ENCODE peak calls at places on chromosomes 7 and 10, in ten cellular contexts. S is HS-5, G is T-cell, M is SW480, E is ELR, F is HFF-Myc, J is K562, U is cardiac fibroblast, Y is HuH-7.5, R is T-helper 2 cell. D is an unnamed sample.

GRCh38 chr10:47241946-47242900 is 57.8 kb upstream of the GDF10 start:
- DNase-seq in U (no peak), R (no peak), G (no peak), S (no peak), E (no peak), Y (no peak), J (no peak), M (no peak), F (no peak), D (no peak)

GRCh38 chr10:79315602-79315920 is 31.7 kb upstream of the PPIF start:
- DNase-seq in F (no peak), Y (no peak), E (no peak), U (no peak), J (no peak), G (no peak), S (no peak), M (no peak), R (no peak), D (no peak)

GRCh38 chr7:94223375-94224084 is 171.2 kb upstream of the COL1A2 start:
- DNase-seq in G (no peak), E (peak), F (peak), U (peak), J (no peak), S (peak), R (no peak), Y (no peak), M (peak), D (peak)

GRCh38 chr7:33073243-33073642 is 10.7 kb upstream of the NT5C3A start:
- DNase-seq in R (no peak), J (no peak), G (no peak), M (no peak), F (no peak), U (no peak), Y (no peak), E (no peak), S (no peak), D (no peak)

GRCh38 chr10:99619090-99619800 is 994 bp downstream of the SLC25A28 start:
- DNase-seq in R (no peak), Y (no peak), G (no peak), M (no peak), S (no peak), U (no peak), E (peak), J (peak), F (no peak), D (no peak)

GRCh38 chr7:80826520-80827237 is 92.2 kb downstream of the SEMA3C start:
- DNase-seq in U (peak), M (no peak), S (no peak), E (peak), J (no peak), R (no peak), G (no peak), F (no peak), Y (no peak), D (no peak)

GRCh38 chr7:4527988-4528641 is 154.0 kb upstream of the FOXK1 start:
- DNase-seq in Y (no peak), J (peak), F (peak), G (no peak), U (no peak), R (no peak), S (no peak), M (no peak), E (no peak), D (no peak)

GRCh38 chr7:19665399-19666008 is 43.3 kb downstream of the POLR1F start:
- DNase-seq in J (peak), Y (peak), G (no peak), E (peak), F (no peak), R (no peak), U (peak), M (peak), S (peak), D (no peak)

GRCh38 chr10:122459586-122460273 is 1.6 kb upstream of the HTRA1 start:
- DNase-seq in E (peak), S (no peak), U (peak), R (no peak), F (no peak), M (no peak), G (no peak), Y (no peak), J (no peak), D (no peak)

GRCh38 chr10:420154-421121 is 269.0 kb downstream of the DIP2C start:
- DNase-seq in E (no peak), R (no peak), U (no peak), Y (no peak), J (no peak), S (no peak), F (no peak), G (no peak), M (no peak), D (no peak)

GRCh38 chr7:121504478-121504877 is 108.4 kb upstream of the FAM3C start:
- DNase-seq in F (peak), M (peak), J (no peak), E (peak), S (peak), Y (no peak), G (no peak), R (no peak), U (peak), D (no peak)

GRCh38 chr7:127730658-127731276 is 78.8 kb downstream of the SND1 start:
- DNase-seq in R (no peak), E (no peak), F (no peak), S (no peak), U (no peak), M (no peak), Y (no peak), J (no peak), G (no peak), D (no peak)

GRCh38 chr7:13989138-13989943 is at the start of gene ETV1:
- DNase-seq in F (no peak), Y (peak), J (peak), E (peak), S (peak), U (peak), G (no peak), R (no peak), M (peak), D (no peak)

GRCh38 chr10:43372751-43373445 is 1.5 kb downstream of the FXYD4 start:
- DNase-seq in Y (no peak), U (no peak), J (no peak), F (no peak), M (no peak), G (no peak), E (no peak), R (no peak), S (no peak), D (no peak)

GRCh38 chr10:125633517-125633999 is 49.4 kb downstream of the TEX36 start:
- DNase-seq in Y (no peak), R (no peak), J (no peak), M (peak), S (no peak), E (peak), G (no peak), U (no peak), F (peak), D (no peak)

GRCh38 chr7:83648464-83649241 is at the start of gene SEMA3E:
- DNase-seq in Y (no peak), M (peak), S (peak), U (peak), E (peak), J (peak), F (no peak), R (no peak), G (no peak), D (no peak)

GRCh38 chr7:156111-157007 is 36.0 kb upstream of the FAM20C start:
- DNase-seq in Y (no peak), G (no peak), M (no peak), F (no peak), E (no peak), U (no peak), J (no peak), R (no peak), S (no peak), D (no peak)

GRCh38 chr10:92593553-92594046 is 670 bp downstream of the KIF11 start:
- DNase-seq in F (no peak), G (no peak), R (no peak), U (no peak), Y (no peak), E (peak), S (no peak), M (no peak), J (no peak), D (no peak)

GRCh38 chr7:5553298-5553877 is 129.8 kb upstream of the TNRC18 start:
- DNase-seq in R (no peak), M (peak), J (peak), Y (no peak), G (no peak), F (no peak), E (peak), S (no peak), U (no peak), D (no peak)

GRCh38 chr10:33334170-33334838 is at the start of gene NRP1:
- DNase-seq in J (no peak), M (peak), U (no peak), G (no peak), F (no peak), R (no peak), Y (no peak), S (no peak), E (no peak), D (no peak)

GRCh38 chr10:115141254-115141653 is 48.1 kb downstream of the ATRNL1 start:
- DNase-seq in U (peak), Y (no peak), J (no peak), E (peak), F (no peak), S (no peak), G (no peak), M (no peak), R (no peak), D (no peak)

GRCh38 chr10:126504051-126504760 is 115.9 kb upstream of the ADAM12 start:
- DNase-seq in M (peak), Y (peak), J (peak), E (peak), U (peak), R (no peak), S (peak), F (peak), G (no peak), D (no peak)

GRCh38 chr10:61634711-61635110 is 28.0 kb upstream of the CABCOCO1 start:
- DNase-seq in G (no peak), J (no peak), F (no peak), Y (no peak), S (no peak), M (no peak), R (no peak), U (peak), E (peak), D (no peak)

GRCh38 chr10:77555591-77556212 is 81.9 kb downstream of the KCNMA1 start:
- DNase-seq in M (no peak), E (no peak), J (no peak), R (no peak), S (no peak), G (no peak), F (no peak), Y (no peak), U (peak), D (no peak)

GRCh38 chr7:157495594-157495993 is 158.8 kb downstream of the DNAJB6 start:
- DNase-seq in U (no peak), S (no peak), M (no peak), J (no peak), G (no peak), E (no peak), R (no peak), Y (no peak), F (no peak), D (no peak)